ENCODE peak calls at places on chromosomes 6 and 20, in eight cellular contexts. I is adrenal gland; C is RKO; Y is stomach; M is tibial artery; R is HT-29; K is OCI-LY7; H is stimulated activated CD4-positive, alpha-beta T cell treated with anti-CD3 and anti-CD28 coated beads, TNF-alpha, amount 100 ng/mL, for 1 hour. U is an unnamed sample.

GRCh38 chr20:49891486-49891885 is 23.8 kb downstream of the SPATA2 start:
- DNase-seq in K (no peak), C (no peak), Y (no peak), H (no peak), M (peak), I (no peak), R (no peak), U (no peak)

GRCh38 chr20:36550797-36551299 is 9.5 kb downstream of the MYL9 start:
- DNase-seq in Y (no peak), R (no peak), M (no peak), I (peak), K (no peak), H (no peak), C (no peak), U (peak)

GRCh38 chr20:57656252-57656820 is 36.1 kb upstream of the ZBP1 start:
- DNase-seq in M (no peak), K (no peak), H (no peak), R (no peak), I (no peak), Y (peak), C (no peak), U (peak)

GRCh38 chr6:116764961-116765841 is at the start of gene FAM162B:
- DNase-seq in R (no peak), Y (no peak), K (no peak), C (no peak), M (no peak), I (peak), H (no peak), U (peak)

GRCh38 chr6:1312444-1313363 is 806 bp downstream of the FOXQ1 start:
- DNase-seq in I (no peak), R (peak), H (no peak), M (no peak), K (no peak), Y (no peak), C (no peak), U (no peak)

GRCh38 chr6:147974376-147974775 is 368.3 kb upstream of the SASH1 start:
- DNase-seq in R (no peak), C (peak), H (no peak), I (no peak), Y (no peak), M (no peak), K (no peak), U (no peak)

GRCh38 chr6:164243012-164243610 is 828.6 kb downstream of the QKI start:
- DNase-seq in Y (no peak), I (no peak), H (no peak), C (no peak), M (no peak), K (no peak), R (no peak), U (no peak)

GRCh38 chr6:144653885-144654505 is 368.9 kb downstream of the UTRN start:
- DNase-seq in I (no peak), M (no peak), K (no peak), R (no peak), H (no peak), Y (no peak), C (no peak), U (no peak)

GRCh38 chr6:107600936-107601335 is 111.0 kb downstream of the SOBP start:
- DNase-seq in M (no peak), C (no peak), I (peak), K (no peak), R (peak), Y (peak), H (no peak), U (no peak)

GRCh38 chr20:16674243-16674642 is 55.6 kb upstream of the SNRPB2 start:
- DNase-seq in Y (no peak), K (no peak), M (no peak), R (no peak), C (no peak), H (no peak), I (no peak), U (no peak)

GRCh38 chr6:3456794-3457709 is at the start of gene SLC22A23:
- DNase-seq in M (peak), H (peak), K (peak), Y (peak), C (peak), R (peak), I (peak), U (peak)

GRCh38 chr6:159259726-159260125 is 90.5 kb downstream of the FNDC1 start:
- DNase-seq in R (no peak), Y (no peak), I (no peak), K (no peak), C (no peak), H (no peak), M (no peak), U (no peak)

GRCh38 chr20:48616481-48616880 is 211.3 kb downstream of the PREX1 start:
- DNase-seq in K (no peak), I (no peak), M (no peak), R (no peak), C (no peak), Y (no peak), H (no peak), U (no peak)

GRCh38 chr6:36739947-36740817 is 42.6 kb downstream of the RAB44 start:
- DNase-seq in C (no peak), H (no peak), R (no peak), I (no peak), Y (no peak), K (no peak), M (no peak), U (no peak)

GRCh38 chr6:158256746-158257424 is 55.4 kb upstream of the TULP4 start:
- DNase-seq in I (no peak), H (no peak), Y (no peak), M (no peak), R (no peak), K (no peak), C (no peak), U (no peak)

GRCh38 chr20:48098099-48098498 is 312.8 kb upstream of the SULF2 start:
- DNase-seq in R (no peak), C (no peak), Y (no peak), I (no peak), H (no peak), M (no peak), K (peak), U (no peak)

GRCh38 chr6:166587631-166588413 is 1.3 kb upstream of the RAMACL start:
- DNase-seq in I (no peak), H (no peak), R (no peak), K (peak), M (no peak), C (no peak), Y (no peak), U (no peak)

GRCh38 chr20:42043921-42044320 is 425.7 kb upstream of the CHD6 start:
- DNase-seq in M (no peak), Y (no peak), I (no peak), R (no peak), K (no peak), H (no peak), C (no peak), U (no peak)

GRCh38 chr6:114096553-114097172 is 125.7 kb upstream of the HDAC2 start:
- DNase-seq in Y (no peak), H (no peak), M (no peak), C (peak), R (peak), K (peak), I (no peak), U (no peak)

GRCh38 chr6:75199856-75200255 is 6.0 kb downstream of the COL12A1 start:
- DNase-seq in K (no peak), Y (no peak), I (no peak), C (no peak), R (no peak), M (no peak), H (no peak), U (no peak)

GRCh38 chr6:167420858-167421766 is 96.2 kb downstream of the TTLL2 start:
- DNase-seq in Y (peak), R (peak), I (no peak), K (no peak), C (no peak), M (no peak), H (no peak), U (no peak)

GRCh38 chr20:34943808-34944568 is 11.6 kb downstream of the GSS start:
- DNase-seq in K (no peak), M (no peak), H (no peak), I (no peak), Y (no peak), R (no peak), C (no peak), U (no peak)

GRCh38 chr6:45816674-45817297 is 198.9 kb downstream of the CLIC5 start:
- DNase-seq in M (no peak), I (no peak), H (no peak), Y (no peak), K (no peak), R (no peak), C (no peak), U (no peak)

GRCh38 chr20:48191200-48191599 is 405.9 kb upstream of the SULF2 start:
- DNase-seq in R (no peak), H (no peak), K (no peak), M (no peak), C (peak), Y (no peak), I (no peak), U (no peak)

GRCh38 chr6:151209071-151209831 is 30.5 kb upstream of the AKAP12 start:
- DNase-seq in R (no peak), C (peak), H (no peak), M (no peak), Y (no peak), K (no peak), I (no peak), U (no peak)

GRCh38 chr20:1846341-1846740 is 48.9 kb upstream of the SIRPA start:
- DNase-seq in C (no peak), I (no peak), Y (no peak), M (no peak), R (no peak), H (no peak), K (no peak), U (no peak)

GRCh38 chr6:158408552-158409130 is 96.4 kb downstream of the TULP4 start:
- DNase-seq in R (no peak), M (peak), I (peak), K (no peak), C (no peak), Y (no peak), H (no peak), U (peak)

GRCh38 chr20:63002511-63002910 is 4.3 kb downstream of the BHLHE23 start:
- DNase-seq in K (no peak), H (no peak), I (no peak), C (no peak), R (no peak), Y (no peak), M (no peak), U (no peak)

GRCh38 chr6:129440691-129441090 is 269.3 kb downstream of the ARHGAP18 start:
- DNase-seq in Y (no peak), K (no peak), M (no peak), C (peak), I (no peak), R (no peak), H (no peak), U (no peak)

GRCh38 chr6:64996301-64996700 is 710.7 kb downstream of the EYS start:
- DNase-seq in I (no peak), K (no peak), R (no peak), H (no peak), M (no peak), Y (no peak), C (no peak), U (no peak)